ENCODE peak calls at places on chromosomes 12 and 14, in ten cellular contexts. One of them, this sample, is unnamed.

GRCh38 chr14:58663494-58664111 is 25.8 kb downstream of the DACT1 start:
- DNase-seq in ovary: no peak
- DNase-seq in fibroblast of pulmonary artery: peak
- DNase-seq in HepG2: no peak
- DNase-seq in tibial nerve: no peak
- DNase-seq in uterus: no peak
- DNase-seq in AG09309: peak
- DNase-seq in mucosa of descending colon: no peak
- DNase-seq in bronchial epithelial cell: peak
- DNase-seq in epithelial cell of esophagus: peak
- DNase-seq in this sample: no peak

GRCh38 chr12:126862500-126862899 is 1404.5 kb upstream of the TMEM132C start:
- DNase-seq in ovary: no peak
- DNase-seq in AG09309: no peak
- DNase-seq in tibial nerve: no peak
- DNase-seq in bronchial epithelial cell: no peak
- DNase-seq in HepG2: no peak
- DNase-seq in epithelial cell of esophagus: no peak
- DNase-seq in mucosa of descending colon: no peak
- DNase-seq in fibroblast of pulmonary artery: no peak
- DNase-seq in uterus: no peak
- DNase-seq in this sample: no peak

GRCh38 chr12:13169255-13169654 is 27.3 kb upstream of the EMP1 start:
- DNase-seq in bronchial epithelial cell: no peak
- DNase-seq in HepG2: no peak
- DNase-seq in mucosa of descending colon: no peak
- DNase-seq in tibial nerve: no peak
- DNase-seq in ovary: no peak
- DNase-seq in fibroblast of pulmonary artery: no peak
- DNase-seq in AG09309: no peak
- DNase-seq in epithelial cell of esophagus: no peak
- DNase-seq in uterus: no peak
- DNase-seq in this sample: no peak

GRCh38 chr14:101033446-101034165 is 130.1 kb upstream of the RTL1 start:
- DNase-seq in bronchial epithelial cell: no peak
- DNase-seq in fibroblast of pulmonary artery: no peak
- DNase-seq in mucosa of descending colon: no peak
- DNase-seq in ovary: peak
- DNase-seq in AG09309: no peak
- DNase-seq in epithelial cell of esophagus: no peak
- DNase-seq in tibial nerve: peak
- DNase-seq in HepG2: no peak
- DNase-seq in uterus: peak
- DNase-seq in this sample: peak

GRCh38 chr14:105050551-105050897 is 14.7 kb downstream of the GPR132 start:
- DNase-seq in mucosa of descending colon: peak
- DNase-seq in fibroblast of pulmonary artery: peak
- DNase-seq in ovary: no peak
- DNase-seq in AG09309: no peak
- DNase-seq in epithelial cell of esophagus: peak
- DNase-seq in tibial nerve: no peak
- DNase-seq in HepG2: peak
- DNase-seq in uterus: no peak
- DNase-seq in bronchial epithelial cell: peak
- DNase-seq in this sample: no peak

GRCh38 chr12:45674583-45674982 is 54.9 kb upstream of the ARID2 start:
- DNase-seq in mucosa of descending colon: no peak
- DNase-seq in ovary: peak
- DNase-seq in epithelial cell of esophagus: peak
- DNase-seq in uterus: peak
- DNase-seq in fibroblast of pulmonary artery: peak
- DNase-seq in AG09309: peak
- DNase-seq in HepG2: no peak
- DNase-seq in tibial nerve: no peak
- DNase-seq in bronchial epithelial cell: peak
- DNase-seq in this sample: peak

GRCh38 chr12:81502912-81503695 is 256.0 kb downstream of the PPFIA2 start:
- DNase-seq in uterus: no peak
- DNase-seq in tibial nerve: no peak
- DNase-seq in AG09309: peak
- DNase-seq in epithelial cell of esophagus: peak
- DNase-seq in HepG2: no peak
- DNase-seq in ovary: no peak
- DNase-seq in bronchial epithelial cell: peak
- DNase-seq in mucosa of descending colon: no peak
- DNase-seq in fibroblast of pulmonary artery: peak
- DNase-seq in this sample: no peak

GRCh38 chr12:2667716-2668440 is 126.9 kb upstream of the FKBP4 start:
- DNase-seq in epithelial cell of esophagus: no peak
- DNase-seq in HepG2: no peak
- DNase-seq in bronchial epithelial cell: no peak
- DNase-seq in AG09309: no peak
- DNase-seq in mucosa of descending colon: no peak
- DNase-seq in uterus: peak
- DNase-seq in fibroblast of pulmonary artery: no peak
- DNase-seq in tibial nerve: no peak
- DNase-seq in ovary: no peak
- DNase-seq in this sample: peak

GRCh38 chr12:121964813-121965643 is 46.6 kb downstream of the CFAP251 start:
- DNase-seq in mucosa of descending colon: no peak
- DNase-seq in epithelial cell of esophagus: no peak
- DNase-seq in bronchial epithelial cell: peak
- DNase-seq in tibial nerve: no peak
- DNase-seq in uterus: no peak
- DNase-seq in fibroblast of pulmonary artery: peak
- DNase-seq in ovary: no peak
- DNase-seq in HepG2: no peak
- DNase-seq in AG09309: peak
- DNase-seq in this sample: no peak

GRCh38 chr14:77185093-77185465 is 3.5 kb downstream of the TMEM63C start:
- DNase-seq in HepG2: no peak
- DNase-seq in AG09309: no peak
- DNase-seq in tibial nerve: no peak
- DNase-seq in ovary: no peak
- DNase-seq in epithelial cell of esophagus: peak
- DNase-seq in bronchial epithelial cell: no peak
- DNase-seq in uterus: no peak
- DNase-seq in mucosa of descending colon: no peak
- DNase-seq in fibroblast of pulmonary artery: no peak
- DNase-seq in this sample: no peak

GRCh38 chr12:77130193-77130592 is 64.8 kb upstream of the E2F7 start:
- DNase-seq in ovary: no peak
- DNase-seq in fibroblast of pulmonary artery: no peak
- DNase-seq in epithelial cell of esophagus: no peak
- DNase-seq in uterus: no peak
- DNase-seq in tibial nerve: no peak
- DNase-seq in AG09309: no peak
- DNase-seq in bronchial epithelial cell: no peak
- DNase-seq in mucosa of descending colon: no peak
- DNase-seq in HepG2: no peak
- DNase-seq in this sample: no peak

GRCh38 chr12:131124487-131125280 is 171.0 kb downstream of the ADGRD1 start:
- DNase-seq in epithelial cell of esophagus: no peak
- DNase-seq in bronchial epithelial cell: no peak
- DNase-seq in AG09309: no peak
- DNase-seq in fibroblast of pulmonary artery: no peak
- DNase-seq in ovary: no peak
- DNase-seq in uterus: no peak
- DNase-seq in tibial nerve: no peak
- DNase-seq in HepG2: no peak
- DNase-seq in mucosa of descending colon: no peak
- DNase-seq in this sample: peak

GRCh38 chr12:71810905-71811304 is 28.7 kb upstream of the TBC1D15 start:
- DNase-seq in ovary: no peak
- DNase-seq in fibroblast of pulmonary artery: no peak
- DNase-seq in AG09309: no peak
- DNase-seq in mucosa of descending colon: no peak
- DNase-seq in tibial nerve: no peak
- DNase-seq in HepG2: no peak
- DNase-seq in bronchial epithelial cell: peak
- DNase-seq in uterus: no peak
- DNase-seq in epithelial cell of esophagus: peak
- DNase-seq in this sample: no peak

GRCh38 chr12:131825146-131825892 is 2.9 kb upstream of the MMP17 start:
- DNase-seq in bronchial epithelial cell: no peak
- DNase-seq in epithelial cell of esophagus: no peak
- DNase-seq in HepG2: no peak
- DNase-seq in uterus: no peak
- DNase-seq in AG09309: peak
- DNase-seq in fibroblast of pulmonary artery: peak
- DNase-seq in tibial nerve: no peak
- DNase-seq in ovary: no peak
- DNase-seq in mucosa of descending colon: no peak
- DNase-seq in this sample: no peak

GRCh38 chr14:72962829-72963312 is 36.6 kb downstream of the DCAF4 start:
- DNase-seq in fibroblast of pulmonary artery: peak
- DNase-seq in ovary: no peak
- DNase-seq in mucosa of descending colon: no peak
- DNase-seq in uterus: no peak
- DNase-seq in HepG2: peak
- DNase-seq in epithelial cell of esophagus: peak
- DNase-seq in bronchial epithelial cell: peak
- DNase-seq in AG09309: peak
- DNase-seq in tibial nerve: no peak
- DNase-seq in this sample: no peak

GRCh38 chr12:2251485-2252179 is 198.8 kb downstream of the CACNA1C start:
- DNase-seq in mucosa of descending colon: no peak
- DNase-seq in ovary: no peak
- DNase-seq in AG09309: no peak
- DNase-seq in tibial nerve: no peak
- DNase-seq in epithelial cell of esophagus: no peak
- DNase-seq in uterus: no peak
- DNase-seq in HepG2: no peak
- DNase-seq in bronchial epithelial cell: no peak
- DNase-seq in fibroblast of pulmonary artery: no peak
- DNase-seq in this sample: no peak

DNA sequence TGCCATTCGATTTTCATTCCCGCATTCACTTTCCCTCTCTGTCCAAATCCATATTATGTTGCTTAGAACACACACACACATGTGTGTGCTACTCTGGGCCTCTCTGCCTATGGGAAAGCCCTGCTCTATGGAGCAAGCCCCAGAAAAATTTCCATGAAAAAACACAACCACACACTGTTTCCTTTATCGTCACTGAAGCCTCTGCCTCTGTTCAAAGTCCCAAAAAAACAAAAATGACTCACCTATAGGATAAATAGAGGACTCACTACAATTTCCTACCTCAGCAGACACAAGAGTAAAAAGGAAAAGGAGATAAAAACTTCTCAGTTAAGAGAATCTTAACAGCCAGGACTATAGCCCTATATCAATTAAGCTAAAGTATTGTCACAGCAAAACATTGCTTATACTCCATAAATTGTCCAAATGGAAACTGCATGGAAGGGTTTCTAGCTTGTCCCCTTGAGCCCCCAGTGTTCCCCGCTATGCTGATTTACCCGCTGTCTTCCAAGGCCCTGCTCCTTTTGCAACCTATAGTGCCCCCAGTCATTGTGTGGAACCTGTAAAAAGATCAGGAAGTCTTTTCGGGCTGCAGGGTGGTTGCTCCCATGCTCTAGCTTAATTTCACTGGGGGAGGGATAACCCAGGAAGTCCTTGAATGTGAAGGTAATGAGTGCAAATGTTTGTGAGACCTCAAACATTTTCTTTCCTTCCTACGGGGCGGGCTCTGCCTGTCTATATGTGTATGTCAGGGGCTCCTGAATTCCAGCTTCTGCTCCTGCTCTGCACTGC is 11.1 kb upstream of the PIP4K2C start:
- DNase-seq in epithelial cell of esophagus: no peak
- DNase-seq in uterus: no peak
- DNase-seq in AG09309: no peak
- DNase-seq in HepG2: peak
- DNase-seq in ovary: no peak
- DNase-seq in mucosa of descending colon: no peak
- DNase-seq in fibroblast of pulmonary artery: no peak
- DNase-seq in bronchial epithelial cell: no peak
- DNase-seq in tibial nerve: no peak
- DNase-seq in this sample: no peak
- H3K4me3 ChIP-seq in epithelial cell of esophagus: no peak
- H3K4me3 ChIP-seq in uterus: no peak
- H3K4me3 ChIP-seq in AG09309: no peak
- H3K4me3 ChIP-seq in HepG2: peak
- H3K4me3 ChIP-seq in ovary: no peak
- H3K4me3 ChIP-seq in mucosa of descending colon: no peak
- H3K4me3 ChIP-seq in fibroblast of pulmonary artery: no peak
- H3K4me3 ChIP-seq in bronchial epithelial cell: no peak
- H3K4me3 ChIP-seq in tibial nerve: no peak
- H3K4me3 ChIP-seq in this sample: no peak

DNA sequence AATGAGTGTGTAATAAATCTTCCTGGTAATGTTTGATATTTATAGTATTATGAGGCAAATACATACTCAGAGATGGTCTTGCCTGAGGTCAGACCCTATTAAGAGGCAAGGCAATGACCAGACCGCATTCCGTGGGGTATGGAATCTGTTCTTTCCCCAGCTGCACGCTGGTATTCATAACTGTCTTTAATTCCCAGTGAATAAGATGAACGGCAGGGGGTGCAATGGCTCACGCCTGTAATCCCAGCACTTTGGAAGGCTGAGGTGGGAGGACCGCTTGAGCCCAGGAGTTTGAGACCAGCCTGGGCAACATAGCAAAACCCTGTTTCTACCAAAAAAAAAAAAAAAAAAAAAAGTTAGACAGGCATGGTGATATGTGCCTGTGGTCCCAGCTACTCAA is 44.6 kb downstream of the ERO1A start:
- DNase-seq in mucosa of descending colon: no peak
- DNase-seq in uterus: no peak
- DNase-seq in ovary: no peak
- DNase-seq in AG09309: no peak
- DNase-seq in tibial nerve: no peak
- DNase-seq in fibroblast of pulmonary artery: no peak
- DNase-seq in HepG2: peak
- DNase-seq in bronchial epithelial cell: no peak
- DNase-seq in epithelial cell of esophagus: no peak
- DNase-seq in this sample: no peak
- TF ChIP-seq CTCF in mucosa of descending colon: no peak
- TF ChIP-seq CTCF in uterus: no peak
- TF ChIP-seq CTCF in ovary: no peak
- TF ChIP-seq CTCF in AG09309: peak
- TF ChIP-seq CTCF in tibial nerve: no peak
- TF ChIP-seq CTCF in fibroblast of pulmonary artery: no peak
- TF ChIP-seq CTCF in HepG2: peak
- TF ChIP-seq CTCF in bronchial epithelial cell: no peak
- TF ChIP-seq CTCF in epithelial cell of esophagus: no peak
- TF ChIP-seq CTCF in this sample: no peak

GRCh38 chr12:123532021-123532420 is 1.5 kb downstream of the RILPL1 start:
- DNase-seq in fibroblast of pulmonary artery: peak
- DNase-seq in bronchial epithelial cell: peak
- DNase-seq in tibial nerve: no peak
- DNase-seq in HepG2: no peak
- DNase-seq in AG09309: no peak
- DNase-seq in mucosa of descending colon: no peak
- DNase-seq in epithelial cell of esophagus: peak
- DNase-seq in uterus: no peak
- DNase-seq in ovary: no peak
- DNase-seq in this sample: no peak
- H3K4me3 ChIP-seq in fibroblast of pulmonary artery: peak
- H3K4me3 ChIP-seq in bronchial epithelial cell: peak
- H3K4me3 ChIP-seq in tibial nerve: no peak
- H3K4me3 ChIP-seq in HepG2: peak
- H3K4me3 ChIP-seq in AG09309: peak
- H3K4me3 ChIP-seq in mucosa of descending colon: no peak
- H3K4me3 ChIP-seq in epithelial cell of esophagus: peak
- H3K4me3 ChIP-seq in uterus: peak
- H3K4me3 ChIP-seq in ovary: no peak
- H3K4me3 ChIP-seq in this sample: no peak

GRCh38 chr12:68807576-68808387 is at the start of gene MDM2:
- DNase-seq in bronchial epithelial cell: peak
- DNase-seq in tibial nerve: peak
- DNase-seq in fibroblast of pulmonary artery: peak
- DNase-seq in uterus: peak
- DNase-seq in HepG2: peak
- DNase-seq in AG09309: peak
- DNase-seq in epithelial cell of esophagus: peak
- DNase-seq in ovary: peak
- DNase-seq in mucosa of descending colon: peak
- DNase-seq in this sample: peak
- TF ChIP-seq CTCF in bronchial epithelial cell: peak
- TF ChIP-seq CTCF in tibial nerve: peak
- TF ChIP-seq CTCF in fibroblast of pulmonary artery: peak
- TF ChIP-seq CTCF in uterus: peak
- TF ChIP-seq CTCF in HepG2: peak
- TF ChIP-seq CTCF in AG09309: peak
- TF ChIP-seq CTCF in epithelial cell of esophagus: peak
- TF ChIP-seq CTCF in ovary: peak
- TF ChIP-seq CTCF in mucosa of descending colon: peak
- TF ChIP-seq CTCF in this sample: peak

This sample was measured in lower leg skin.